ENCODE peak calls at places on chromosome X, in five cellular contexts. V is H9, W is IMR-90, J is trophoblast cell, M is mesendoderm. C is an unnamed sample.

GRCh38 chrX:133973704-133974103 is 11.7 kb downstream of the GPC3 start:
- DNase-seq in M (no peak), V (no peak), J (peak), W (no peak), C (no peak)

GRCh38 chrX:13059676-13060499 is 15.5 kb upstream of the FAM9C start:
- DNase-seq in M (peak), J (no peak), W (peak), V (no peak), C (no peak)

GRCh38 chrX:34764842-34765241 is 107.8 kb upstream of the TMEM47 start:
- DNase-seq in V (peak), M (peak), W (no peak), J (no peak), C (peak)

GRCh38 chrX:102745513-102746133 is 25.1 kb downstream of the GPRASP3 start:
- DNase-seq in W (no peak), V (peak), M (peak), J (no peak), C (peak)

GRCh38 chrX:129823115-129823514 is 20.6 kb downstream of the ZDHHC9 start:
- DNase-seq in V (no peak), W (peak), M (peak), J (peak), C (no peak)

GRCh38 chrX:148441387-148441786 is 59.0 kb upstream of the AFF2 start:
- DNase-seq in M (peak), J (no peak), V (peak), W (no peak), C (no peak)

GRCh38 chrX:132077912-132078311 is 49.9 kb downstream of the FRMD7 start:
- DNase-seq in M (no peak), J (no peak), V (no peak), W (no peak), C (no peak)

GRCh38 chrX:103503163-103503852 is 16.0 kb downstream of the RAB40A start:
- DNase-seq in M (no peak), J (peak), V (no peak), W (peak), C (no peak)

GRCh38 chrX:113929004-113929403 is 654.9 kb upstream of the HTR2C start:
- DNase-seq in W (peak), V (peak), M (peak), J (no peak), C (peak)

GRCh38 chrX:39336709-39337294 is 535.5 kb downstream of the MID1IP1 start:
- DNase-seq in W (no peak), V (no peak), M (no peak), J (no peak), C (no peak)

GRCh38 chrX:69618803-69619202 is 2.9 kb downstream of the EDA start:
- DNase-seq in W (peak), M (peak), V (no peak), J (no peak), C (no peak)

GRCh38 chrX:101452051-101452450 is 33.2 kb upstream of the ARMCX4 start:
- DNase-seq in V (no peak), W (no peak), M (no peak), J (peak), C (no peak)

GRCh38 chrX:154486396-154487207 is at the start of gene UBL4A:
- DNase-seq in V (peak), J (peak), M (peak), W (peak), C (peak)
- H3K4ac ChIP-seq in V (no peak), J (peak), M (peak), W (peak), C (no peak)

DNA sequence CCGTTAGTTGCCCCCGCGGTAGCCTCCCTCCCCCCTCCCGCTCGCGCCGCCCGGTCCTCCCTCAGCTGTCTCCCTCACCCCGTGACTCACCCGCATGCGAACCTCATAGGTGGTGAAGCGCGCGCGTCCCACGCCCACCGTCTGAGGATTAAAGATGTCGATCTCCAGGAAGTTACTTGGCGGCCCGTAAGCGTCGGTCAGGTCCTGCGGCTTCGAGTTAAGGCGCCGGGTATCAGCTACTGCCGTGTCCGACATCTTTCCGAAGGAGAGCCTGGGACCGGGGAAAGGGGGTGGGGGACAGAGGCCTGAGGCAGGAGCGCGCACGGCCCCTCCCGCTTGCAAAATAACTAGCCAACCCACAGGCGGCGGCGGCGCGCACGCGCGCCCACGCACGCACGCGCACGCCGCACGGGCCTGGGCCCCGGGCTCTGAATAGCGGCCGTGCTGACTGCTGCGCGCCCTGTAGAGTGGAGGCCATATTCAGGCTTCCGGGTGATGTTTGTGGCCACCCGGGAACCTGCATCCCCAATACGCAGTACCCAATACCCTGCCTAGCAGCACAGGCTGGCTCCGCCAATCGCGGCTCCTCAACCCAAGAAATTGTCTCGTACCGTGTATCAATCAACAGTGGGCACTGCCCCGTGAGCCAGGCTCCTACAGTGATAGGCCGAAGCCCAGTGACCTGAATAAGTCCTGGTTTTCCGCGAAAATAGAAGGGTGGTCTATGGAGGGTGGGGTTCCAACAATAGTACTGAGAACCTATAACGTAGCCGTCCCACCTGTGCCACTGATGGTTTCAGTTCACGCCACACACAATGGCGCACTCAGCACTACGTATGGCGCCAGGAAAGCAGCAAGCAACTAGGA is at the start of gene SNX12:
- DNase-seq in M (peak), J (peak), W (peak), V (peak), C (peak)
- H3K4ac ChIP-seq in M (peak), J (no peak), W (peak), V (no peak), C (no peak)

GRCh38 chrX:124274438-124275166 is 57.9 kb upstream of the TEX13D start:
- DNase-seq in W (no peak), J (no peak), M (peak), V (peak), C (no peak)

GRCh38 chrX:124280294-124280902 is 52.1 kb upstream of the TEX13D start:
- DNase-seq in J (no peak), V (no peak), M (no peak), W (no peak), C (no peak)

DNA sequence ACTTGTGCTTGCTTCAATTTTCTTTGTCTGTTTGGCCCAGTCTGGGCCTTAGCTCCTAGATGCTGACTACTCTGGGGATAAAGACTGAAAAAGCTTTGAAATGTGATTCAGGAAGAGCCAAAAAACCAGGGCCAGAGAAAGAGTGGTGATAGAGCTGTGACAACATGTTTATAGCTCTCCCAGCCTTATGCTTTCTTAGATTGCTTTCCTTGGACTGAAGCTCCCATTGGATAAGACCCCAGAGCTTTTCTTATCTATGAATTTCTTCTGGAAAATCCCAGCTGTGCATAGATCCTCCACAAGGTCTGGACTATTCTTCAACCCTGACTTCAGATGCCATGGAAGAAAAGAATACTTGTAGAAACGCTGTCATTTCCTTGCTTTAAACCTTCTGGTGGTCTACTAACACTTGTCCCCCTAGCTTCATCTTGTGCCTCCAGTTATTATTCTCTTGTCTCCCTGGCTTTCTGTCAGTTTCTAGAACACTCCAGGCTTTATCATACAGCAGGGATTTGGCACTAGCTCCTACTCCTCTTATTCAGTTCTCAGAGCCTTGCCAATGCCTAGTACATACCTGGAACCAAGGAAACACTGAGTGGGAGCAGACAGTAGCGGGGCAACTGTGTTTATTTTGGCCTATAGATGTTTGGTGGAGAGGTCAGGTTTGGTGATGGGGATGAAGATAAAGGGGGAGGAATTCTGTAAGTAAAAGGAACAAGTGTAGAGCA is 57.1 kb upstream of the TEX13D start:
- DNase-seq in W (no peak), M (no peak), J (no peak), V (no peak), C (no peak)
- H3K4ac ChIP-seq in W (no peak), M (no peak), J (no peak), V (no peak), C (no peak)

GRCh38 chrX:72054776-72055495 is 76.8 kb downstream of the RTL5 start:
- DNase-seq in V (peak), M (peak), J (no peak), W (no peak), C (no peak)

GRCh38 chrX:72050011-72050410 is 81.7 kb downstream of the RTL5 start:
- DNase-seq in V (no peak), J (no peak), M (no peak), W (no peak), C (no peak)

GRCh38 chrX:72053508-72053907 is 78.2 kb downstream of the RTL5 start:
- DNase-seq in M (no peak), J (no peak), W (no peak), V (no peak), C (no peak)

GRCh38 chrX:72051589-72051988 is 80.1 kb downstream of the RTL5 start:
- DNase-seq in W (no peak), M (no peak), J (no peak), V (no peak), C (no peak)

DNA sequence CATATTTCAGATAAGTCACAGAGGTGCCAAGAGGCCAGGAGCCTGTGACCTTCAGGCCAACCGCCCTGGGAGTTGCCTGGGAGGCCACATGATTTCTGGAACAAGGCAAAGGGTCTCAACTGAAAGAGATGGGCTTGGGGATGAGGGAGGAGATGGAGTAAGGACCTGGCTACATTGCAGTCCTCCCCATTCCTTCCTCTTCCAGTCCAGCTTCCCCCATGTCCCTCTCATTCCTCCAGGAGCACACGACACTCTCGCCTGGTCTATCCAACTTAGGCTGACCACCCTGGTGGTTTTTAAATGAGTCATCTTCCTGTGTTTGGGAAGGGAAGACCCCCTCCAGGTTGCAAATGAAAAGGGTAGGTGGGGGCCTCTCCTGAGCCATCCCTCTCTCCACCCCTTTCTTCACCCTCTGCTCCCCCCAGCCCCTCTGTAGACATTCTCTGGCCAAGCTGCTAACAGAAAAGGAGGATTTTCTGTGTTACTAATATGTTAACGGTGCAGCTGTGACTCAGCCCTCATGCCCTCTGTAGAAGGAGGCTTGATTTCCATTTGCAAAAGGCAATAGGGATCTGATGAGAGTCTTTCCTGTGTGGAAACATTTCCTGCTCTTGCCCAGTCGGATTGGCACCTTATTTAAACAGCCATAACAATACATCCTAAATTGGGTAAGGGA is 79.2 kb downstream of the RTL5 start:
- DNase-seq in W (peak), J (no peak), V (peak), M (peak), C (no peak)
- H3K4ac ChIP-seq in W (no peak), J (no peak), V (no peak), M (peak), C (no peak)

GRCh38 chrX:1099146-1099770 is 113.2 kb downstream of the CRLF2 start:
- DNase-seq in J (no peak), W (no peak), V (no peak), M (no peak), C (no peak)

GRCh38 chrX:1094934-1095333 is 117.5 kb downstream of the CRLF2 start:
- DNase-seq in W (no peak), V (no peak), J (no peak), M (no peak), C (no peak)

GRCh38 chrX:1093112-1093511 is 119.3 kb downstream of the CRLF2 start:
- DNase-seq in V (no peak), W (no peak), M (no peak), J (no peak), C (no peak)

GRCh38 chrX:1097328-1097727 is 115.1 kb downstream of the CRLF2 start:
- DNase-seq in W (no peak), J (no peak), V (no peak), M (no peak), C (no peak)

GRCh38 chrX:1093586-1094538 is 118.6 kb downstream of the CRLF2 start:
- DNase-seq in J (no peak), W (no peak), V (no peak), M (no peak), C (no peak)
- H3K4ac ChIP-seq in J (no peak), W (no peak), V (no peak), M (no peak), C (no peak)

DNA sequence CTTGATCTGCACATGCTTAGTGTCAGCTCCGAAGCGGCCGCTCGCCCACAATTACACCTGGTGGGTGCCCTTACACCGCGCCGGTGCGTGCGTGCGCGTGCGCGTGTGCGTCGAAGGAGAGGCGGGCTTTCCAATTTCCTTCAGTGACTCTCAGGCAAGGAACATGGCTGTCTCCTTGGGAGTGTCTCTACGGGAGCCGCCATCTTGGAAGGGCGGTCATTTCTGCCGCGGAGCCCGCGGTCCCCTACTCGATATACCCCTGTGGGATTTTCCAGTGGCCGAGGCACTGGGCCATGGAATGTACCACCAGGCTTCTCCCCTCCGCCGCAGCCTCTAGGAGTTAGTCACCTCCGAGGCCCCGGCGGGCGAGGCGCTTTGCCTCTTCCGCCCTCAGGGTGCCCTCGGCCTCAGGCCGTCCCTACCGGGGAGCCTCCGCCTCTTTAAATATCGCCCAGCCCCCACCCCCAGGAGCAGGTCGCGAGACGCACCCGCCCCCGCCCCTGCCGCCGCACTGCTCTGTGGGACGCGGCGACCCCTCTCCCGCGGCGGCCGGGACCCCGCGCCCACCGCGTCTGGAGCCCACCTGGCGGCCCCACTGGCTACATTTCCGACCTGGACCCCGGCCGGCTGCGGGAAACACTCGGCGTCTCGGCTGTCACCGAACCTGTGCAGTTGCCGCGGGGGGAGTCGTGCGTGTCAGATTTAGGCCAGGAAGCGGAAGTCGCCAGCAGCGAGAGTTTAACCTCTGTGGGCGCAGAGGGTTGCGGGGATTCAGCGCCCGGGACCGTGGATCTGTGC is at the start of gene ZNF41:
- DNase-seq in M (peak), J (peak), V (peak), W (peak), C (peak)
- H3K4ac ChIP-seq in M (peak), J (peak), V (no peak), W (peak), C (no peak)

GRCh38 chrX:128781506-128781905 is 729.3 kb upstream of the ACTRT1 start:
- DNase-seq in V (peak), W (no peak), J (no peak), M (peak), C (peak)
- H3K4ac ChIP-seq in V (no peak), W (no peak), J (no peak), M (no peak), C (no peak)

DNA sequence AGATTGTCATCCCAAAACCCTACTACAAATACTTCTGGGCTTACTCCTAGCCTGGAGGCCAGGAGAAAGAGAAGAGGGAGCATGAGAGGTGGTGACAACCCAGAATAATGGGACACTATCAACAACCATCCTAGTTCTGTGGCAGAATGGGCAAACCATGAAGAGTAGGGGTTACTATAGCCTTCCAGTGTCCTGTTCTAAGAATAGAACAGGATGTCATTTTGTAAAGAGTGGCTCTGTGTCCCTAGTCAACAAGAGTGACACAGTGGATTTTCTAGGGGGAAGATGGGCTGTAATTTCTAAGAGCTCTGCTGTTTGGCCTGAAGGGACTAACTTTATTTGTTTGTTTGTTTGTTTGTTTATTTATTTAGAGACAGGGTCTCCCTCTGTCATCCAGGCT is 136.0 kb downstream of the PLS3 start:
- DNase-seq in M (no peak), W (no peak), J (no peak), V (no peak), C (no peak)
- H3K4ac ChIP-seq in M (no peak), W (no peak), J (no peak), V (no peak), C (no peak)

GRCh38 chrX:152897216-152898144 is at the start of gene ZNF185:
- DNase-seq in J (peak), W (no peak), V (peak), M (peak), C (peak)
- H3K4ac ChIP-seq in J (peak), W (no peak), V (no peak), M (peak), C (peak)

C was measured in neuronal stem cell.